ENCODE peak calls at places on chromosome 13, in ten cellular contexts. I is testis, T is sigmoid colon, S is esophagus squamous epithelium, U is lower lobe of right lung, L is heart left ventricle, X is ascending aorta, Y is tibial nerve, W is cardiac muscle cell, P is A673. H is an unnamed sample. For H3K4me1, the result is how much of the 10 kb centered on the place peaks cover.

GRCh38 chr13:78909276-78909675 is 250.3 kb upstream of the OBI1 start:
- DNase-seq in I (no peak), T (no peak), S (no peak), U (no peak), L (no peak), X (no peak), Y (no peak), W (no peak), P (no peak), H (no peak)

GRCh38 chr13:31725841-31726240 is 13.5 kb upstream of the RXFP2 start:
- DNase-seq in I (no peak), T (no peak), S (no peak), U (no peak), L (no peak), X (no peak), Y (no peak), W (no peak), P (no peak), H (no peak)

GRCh38 chr13:79901336-79901735 is 420.4 kb downstream of the NDFIP2 start:
- DNase-seq in I (no peak), T (no peak), S (no peak), U (no peak), L (no peak), X (no peak), Y (no peak), W (no peak), P (peak), H (no peak)

GRCh38 chr13:32135655-32136054 is 104.1 kb downstream of the FRY start:
- DNase-seq in I (no peak), T (no peak), S (no peak), U (no peak), L (no peak), X (no peak), Y (no peak), W (no peak), P (no peak), H (no peak)

GRCh38 chr13:48476215-48476614 is 56.7 kb downstream of the RCBTB2 start:
- DNase-seq in I (no peak), T (no peak), S (no peak), U (no peak), L (no peak), X (no peak), Y (no peak), W (no peak), P (no peak), H (no peak)

GRCh38 chr13:29978211-29978610 is 127.8 kb upstream of the UBL3 start:
- DNase-seq in I (no peak), T (no peak), S (no peak), U (no peak), L (no peak), X (no peak), Y (no peak), W (no peak), P (no peak), H (no peak)

GRCh38 chr13:97798171-97798821 is 155.2 kb upstream of the IPO5 start:
- DNase-seq in I (no peak), T (no peak), S (no peak), U (no peak), L (no peak), X (peak), Y (no peak), W (no peak), P (no peak), H (no peak)

GRCh38 chr13:51026016-51026415 is 85.1 kb downstream of the C13orf42 start:
- DNase-seq in I (no peak), T (no peak), S (no peak), U (no peak), L (no peak), X (no peak), Y (no peak), W (no peak), P (no peak), H (no peak)

GRCh38 chr13:73365681-73366080 is 306.9 kb downstream of the KLF5 start:
- DNase-seq in I (no peak), T (no peak), S (no peak), U (no peak), L (no peak), X (no peak), Y (no peak), W (no peak), P (no peak), H (no peak)

GRCh38 chr13:38630780-38631179 is 56.1 kb upstream of the FREM2 start:
- DNase-seq in I (no peak), T (no peak), S (no peak), U (no peak), L (no peak), X (no peak), Y (no peak), W (no peak), P (peak), H (no peak)

GRCh38 chr13:96822900-96823299 is 171.4 kb downstream of the OXGR1 start:
- DNase-seq in I (peak), T (no peak), S (no peak), U (no peak), L (no peak), X (no peak), Y (no peak), W (peak), P (peak), H (peak)

GRCh38 chr13:40568672-40569350 is 97.6 kb downstream of the FOXO1 start:
- DNase-seq in I (no peak), T (no peak), S (no peak), U (no peak), L (no peak), X (no peak), Y (no peak), W (no peak), P (no peak), H (no peak)

GRCh38 chr13:37194428-37194861 is 89.0 kb upstream of the CSNK1A1L start:
- DNase-seq in I (no peak), T (no peak), S (no peak), U (no peak), L (no peak), X (no peak), Y (no peak), W (no peak), P (no peak), H (no peak)

GRCh38 chr13:30047154-30047874 is 196.9 kb upstream of the UBL3 start:
- DNase-seq in I (no peak), T (no peak), S (no peak), U (no peak), L (no peak), X (no peak), Y (no peak), W (no peak), P (no peak), H (no peak)

DNA sequence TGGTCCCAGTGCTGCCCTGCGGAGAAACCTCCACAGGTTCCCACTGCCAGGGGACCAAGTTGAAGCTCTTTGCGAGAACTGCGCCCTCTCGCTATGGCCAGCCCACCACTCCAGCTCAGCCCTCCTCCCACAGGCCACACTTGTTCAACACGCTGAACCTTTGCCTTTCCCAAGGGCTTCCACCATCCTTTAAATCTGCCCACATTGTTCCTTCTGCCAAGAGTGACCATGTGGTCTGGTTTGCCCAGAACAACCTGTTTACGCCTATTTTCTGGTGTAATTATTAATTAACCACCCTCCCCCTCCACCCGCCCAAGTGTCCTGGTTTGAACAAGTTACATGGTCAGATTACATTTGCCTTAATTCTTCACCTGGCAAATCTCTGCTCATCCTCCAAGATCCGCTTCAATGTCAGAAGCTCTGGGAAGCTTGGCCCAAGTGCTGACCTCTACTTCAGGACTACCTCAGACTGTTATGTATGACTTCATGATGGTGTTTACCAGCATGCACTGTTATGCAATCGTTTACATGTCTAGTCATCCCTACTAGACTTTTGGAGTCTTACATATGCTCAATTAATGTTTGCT is 12.0 kb upstream of the USP12 start:
- DNase-seq in I (no peak), T (no peak), S (no peak), U (no peak), L (no peak), X (no peak), Y (no peak), W (no peak), P (no peak), H (no peak)
- H3K4me3 ChIP-seq in I (no peak), T (no peak), S (no peak), U (no peak), L (no peak), X (no peak), Y (no peak), W (no peak), P (no peak), H (no peak)

DNA sequence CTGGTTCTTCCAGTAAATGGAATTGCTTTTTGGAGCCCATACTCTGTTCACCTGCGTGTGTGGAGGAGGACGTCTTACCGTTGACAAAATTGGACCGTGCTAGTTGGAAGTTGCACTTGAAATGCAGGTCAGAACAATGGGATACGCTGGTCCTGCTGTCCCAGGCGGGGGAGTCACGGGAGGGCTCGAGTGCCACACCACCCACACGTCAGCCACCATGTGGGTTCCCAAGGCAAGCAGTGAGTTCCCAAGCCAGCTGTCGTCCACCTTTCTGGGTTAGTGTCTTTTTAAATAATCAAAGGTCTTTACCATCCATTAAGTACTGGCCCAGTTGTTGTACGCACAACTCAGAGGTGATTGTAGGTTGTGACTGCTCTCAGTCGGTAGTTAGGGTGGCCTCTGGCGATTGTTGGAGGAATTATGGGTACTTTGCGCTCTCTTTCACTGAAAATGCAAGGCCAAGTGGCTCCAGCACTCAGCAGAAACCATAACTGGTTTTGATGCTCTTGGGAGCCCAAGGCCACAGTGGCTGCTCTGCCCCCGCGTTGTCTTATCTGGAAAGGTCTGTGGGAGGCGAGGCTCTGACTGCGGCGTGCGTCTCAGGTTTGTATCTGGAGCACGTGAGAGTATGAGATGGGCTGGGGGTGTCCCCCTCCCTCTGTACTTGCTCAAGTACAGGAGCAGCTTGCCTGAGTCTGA is 14.2 kb downstream of the ATP11A start:
- DNase-seq in I (peak), T (peak), S (no peak), U (no peak), L (no peak), X (no peak), Y (no peak), W (no peak), P (no peak), H (no peak)
- H3K4me1 ChIP-seq in I (under half), T (under half), S (under half), U (under half), L (half or more), X (under half), Y (under half), W (half or more), P (under half), H (under half)

DNA sequence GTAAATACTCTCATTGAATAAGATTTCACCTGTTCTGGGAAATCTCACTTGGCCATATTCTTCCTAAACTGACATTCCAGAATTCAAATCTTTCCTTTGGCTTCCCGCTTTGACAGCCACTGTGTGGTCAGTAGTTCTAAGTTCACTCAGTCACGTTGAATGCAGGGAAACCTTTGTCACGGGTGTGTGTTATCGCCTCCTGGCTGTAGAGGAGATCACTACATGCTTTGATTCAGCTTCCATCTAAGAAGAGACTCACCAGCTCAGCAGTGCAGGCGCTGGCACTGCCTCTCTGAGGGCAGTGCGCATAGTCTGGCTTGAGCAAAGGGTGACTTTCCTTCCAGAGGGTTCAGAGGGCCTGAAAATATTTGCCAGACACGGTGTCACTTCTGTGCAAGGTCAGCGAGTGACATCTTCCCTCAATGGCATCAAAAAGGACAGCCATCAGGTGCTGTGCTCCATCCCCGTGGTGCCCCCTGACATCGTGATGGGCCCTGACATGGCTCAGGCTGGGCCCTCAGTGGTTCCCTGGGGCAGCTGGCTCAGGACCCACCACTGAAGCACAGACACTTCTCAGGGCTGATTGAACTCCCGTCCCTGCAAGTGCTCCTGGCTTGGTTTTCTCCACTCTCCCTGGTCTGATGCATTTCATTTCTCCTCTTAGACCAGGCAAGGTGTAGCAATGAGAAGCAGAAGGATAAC is 635.4 kb upstream of the ARGLU1 start:
- DNase-seq in I (peak), T (no peak), S (no peak), U (no peak), L (peak), X (no peak), Y (no peak), W (peak), P (peak), H (no peak)
- TF ChIP-seq CTCF in I (peak), T (no peak), S (no peak), U (peak), L (peak), X (no peak), Y (no peak), W (peak), P (peak), H (no peak)

DNA sequence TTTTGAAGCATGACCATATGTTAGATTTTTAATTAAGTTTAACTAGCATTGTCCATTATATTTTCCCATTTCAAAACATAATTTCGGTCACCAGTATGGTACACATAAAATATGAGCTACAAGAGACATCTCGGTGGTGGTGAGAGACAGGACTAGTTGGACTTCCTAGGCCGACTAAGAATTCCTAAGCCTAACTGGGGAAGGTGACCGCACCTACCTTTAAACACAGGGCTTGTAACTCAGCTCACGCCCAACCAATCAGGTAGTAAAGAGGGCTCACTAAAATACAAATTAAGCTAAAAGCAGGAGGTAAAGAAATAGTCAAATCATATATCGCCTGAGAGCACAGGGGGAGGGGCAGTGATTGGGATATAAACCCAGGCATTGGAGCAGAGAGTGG is 22.9 kb downstream of the DNAJC15 start:
- DNase-seq in I (no peak), T (no peak), S (no peak), U (no peak), L (no peak), X (no peak), Y (no peak), W (no peak), P (no peak), H (no peak)
- H3K4me3 ChIP-seq in I (no peak), T (no peak), S (no peak), U (no peak), L (no peak), X (no peak), Y (no peak), W (no peak), P (no peak), H (no peak)

GRCh38 chr13:46602531-46602930 is 49.6 kb downstream of the LRCH1 start:
- DNase-seq in I (no peak), T (no peak), S (no peak), U (no peak), L (no peak), X (no peak), Y (no peak), W (no peak), P (no peak), H (no peak)
- H3K4me1 ChIP-seq in I (under half), T (half or more), S (under half), U (half or more), L (half or more), X (under half), Y (half or more), W (under half), P (half or more), H (under half)

H was measured in mucosa of descending colon.